ENCODE peak calls at places on chromosomes 2 and 18, in four cellular contexts. One of them, this sample, is unnamed.

GRCh38 chr2:197827618-197828017 is 23.2 kb downstream of the PLCL1 start:
- DNase-seq in Right ventricle myocardium superior: no peak
- DNase-seq in substantia nigra: no peak
- DNase-seq in HT-29: no peak
- DNase-seq in this sample: no peak

GRCh38 chr2:232447638-232448472 is 8.1 kb upstream of the ALPI start:
- DNase-seq in substantia nigra: no peak
- DNase-seq in Right ventricle myocardium superior: no peak
- DNase-seq in HT-29: no peak
- DNase-seq in this sample: no peak

GRCh38 chr2:206526416-206526815 is 83.1 kb downstream of the ADAM23 start:
- DNase-seq in HT-29: no peak
- DNase-seq in Right ventricle myocardium superior: no peak
- DNase-seq in substantia nigra: no peak
- DNase-seq in this sample: no peak

GRCh38 chr18:61743775-61744531 is 148.9 kb downstream of the RNF152 start:
- DNase-seq in HT-29: no peak
- DNase-seq in Right ventricle myocardium superior: peak
- DNase-seq in substantia nigra: no peak
- DNase-seq in this sample: no peak

GRCh38 chr2:96423866-96424265 is 81.3 kb downstream of the NEURL3 start:
- DNase-seq in substantia nigra: no peak
- DNase-seq in HT-29: no peak
- DNase-seq in Right ventricle myocardium superior: no peak
- DNase-seq in this sample: no peak

GRCh38 chr2:105237045-105237765 is 4.3 kb upstream of the GPR45 start:
- DNase-seq in substantia nigra: no peak
- DNase-seq in Right ventricle myocardium superior: no peak
- DNase-seq in HT-29: no peak
- DNase-seq in this sample: no peak

GRCh38 chr2:1728821-1729220 is 15.5 kb downstream of the PXDN start:
- DNase-seq in HT-29: no peak
- DNase-seq in Right ventricle myocardium superior: no peak
- DNase-seq in substantia nigra: no peak
- DNase-seq in this sample: no peak

GRCh38 chr2:175877845-175878563 is 124.1 kb downstream of the LNPK start:
- DNase-seq in substantia nigra: no peak
- DNase-seq in Right ventricle myocardium superior: no peak
- DNase-seq in HT-29: no peak
- DNase-seq in this sample: no peak

GRCh38 chr2:232970051-232970450 is 43.0 kb downstream of the NGEF start:
- DNase-seq in substantia nigra: no peak
- DNase-seq in Right ventricle myocardium superior: no peak
- DNase-seq in HT-29: no peak
- DNase-seq in this sample: no peak

GRCh38 chr2:62884086-62884485 is 166.5 kb upstream of the OTX1 start:
- DNase-seq in HT-29: no peak
- DNase-seq in substantia nigra: no peak
- DNase-seq in Right ventricle myocardium superior: no peak
- DNase-seq in this sample: no peak

GRCh38 chr18:72460210-72460680 is 83.9 kb downstream of the CBLN2 start:
- DNase-seq in Right ventricle myocardium superior: no peak
- DNase-seq in HT-29: no peak
- DNase-seq in substantia nigra: no peak
- DNase-seq in this sample: peak

GRCh38 chr2:61220768-61221167 is 58.8 kb downstream of the C2orf74 start:
- DNase-seq in substantia nigra: no peak
- DNase-seq in HT-29: no peak
- DNase-seq in Right ventricle myocardium superior: no peak
- DNase-seq in this sample: no peak

GRCh38 chr2:162474006-162474405 is 130.1 kb downstream of the GCA start:
- DNase-seq in substantia nigra: no peak
- DNase-seq in Right ventricle myocardium superior: no peak
- DNase-seq in HT-29: no peak
- DNase-seq in this sample: no peak

This sample was measured in Calu3.